ENCODE peak calls at places on chromosomes 4 and X, in four cellular contexts. V, X, D and L are unnamed samples.

GRCh38 chrX:68433155-68433980 is at the start of gene OPHN1:
- DNase-seq in X (peak), V (no peak), D (peak), L (peak)

GRCh38 chr4:169238445-169238844 is 32.3 kb downstream of the SH3RF1 start:
- DNase-seq in X (peak), V (no peak), D (no peak), L (no peak)

GRCh38 chr4:146548443-146548842 is 26.7 kb upstream of the SLC10A7 start:
- DNase-seq in X (no peak), V (no peak), D (no peak), L (no peak)

GRCh38 chr4:2961411-2962098 is 1.7 kb downstream of the NOP14 start:
- DNase-seq in X (no peak), V (no peak), D (no peak), L (peak)

GRCh38 chrX:636971-637659 is 6.5 kb downstream of the SHOX start:
- DNase-seq in X (no peak), D (no peak), V (no peak), L (no peak)

GRCh38 chr4:128660361-128660964 is 149.0 kb upstream of the JADE1 start:
- DNase-seq in D (peak), X (no peak), V (no peak), L (peak)

GRCh38 chr4:7475207-7475606 is 40.5 kb upstream of the PSAPL1 start:
- DNase-seq in D (no peak), V (no peak), X (no peak), L (no peak)

GRCh38 chr4:173134426-173134825 is 34.2 kb upstream of the GALNT7 start:
- DNase-seq in D (no peak), V (no peak), X (no peak), L (no peak)

GRCh38 chrX:44152867-44153266 is 179.7 kb upstream of the NDP start:
- DNase-seq in X (no peak), D (no peak), V (no peak), L (peak)

GRCh38 chr4:97950836-97951235 is 192.4 kb downstream of the STPG2 start:
- DNase-seq in D (no peak), X (no peak), V (no peak), L (no peak)